ENCODE peak calls at places on chromosomes 4 and X, in five cellular contexts. D is sigmoid colon, J is suprapubic skin, O is GM12878, E is stomach. Y is an unnamed sample.

GRCh38 chrX:133749370-133749769 is 236.0 kb downstream of the GPC3 start:
- DNase-seq in J (no peak), D (no peak), O (no peak), E (no peak), Y (no peak)

GRCh38 chrX:133985164-133986007 is at the start of gene GPC3:
- DNase-seq in E (peak; percentile 39), J (peak; percentile 59), O (no peak), D (peak; percentile 72), Y (peak; percentile 87)

GRCh38 chr4:98222306-98222705 is 38.9 kb upstream of the RAP1GDS1 start:
- DNase-seq in O (no peak), J (no peak), D (no peak), E (no peak), Y (no peak)

GRCh38 chrX:48683411-48683982 is at the start of gene WAS:
- DNase-seq in J (no peak), D (no peak), O (peak; percentile 35), E (no peak), Y (no peak)

GRCh38 chr4:80171251-80171650 is 26.1 kb upstream of the PRDM8 start:
- DNase-seq in D (no peak), O (no peak), E (no peak), J (no peak), Y (no peak)

GRCh38 chrX:24759786-24760185 is 66.1 kb downstream of the POLA1 start:
- DNase-seq in J (no peak), O (no peak), E (no peak), D (no peak), Y (no peak)

GRCh38 chr4:79917246-79917645 is 155.8 kb downstream of the ANTXR2 start:
- DNase-seq in E (peak; percentile 31), J (no peak), D (no peak), O (peak; percentile 8), Y (peak; percentile 22)

GRCh38 chr4:73709461-73710033 is 30.8 kb upstream of the CXCL8 start:
- DNase-seq in D (no peak), J (no peak), O (no peak), E (no peak), Y (no peak)

GRCh38 chr4:68987007-68987406 is 35.4 kb upstream of the UGT2A3 start:
- DNase-seq in E (no peak), J (no peak), O (peak; percentile 12), D (no peak), Y (no peak)

GRCh38 chrX:26845051-26845450 is 618.1 kb downstream of the PPP4R3C start:
- DNase-seq in D (no peak), J (no peak), E (no peak), O (no peak), Y (no peak)

GRCh38 chrX:73963682-73964081 is 340.3 kb upstream of the ZCCHC13 start:
- DNase-seq in E (no peak), D (no peak), O (no peak), J (no peak), Y (no peak)

GRCh38 chr4:113674251-113674650 is 87.3 kb downstream of the CAMK2D start:
- DNase-seq in D (no peak), O (no peak), E (no peak), J (no peak), Y (no peak)

GRCh38 chr4:186266699-186267467 is 894 bp downstream of the F11 start:
- DNase-seq in O (no peak), J (no peak), E (no peak), D (no peak), Y (peak; percentile 76)

GRCh38 chr4:69836321-69836720 is 23.6 kb downstream of the SULT1E1 start:
- DNase-seq in D (no peak), E (no peak), J (no peak), O (no peak), Y (no peak)

GRCh38 chr4:153222162-153222789 is 18.0 kb downstream of the TRIM2 start:
- DNase-seq in J (peak; percentile 78), O (no peak), E (peak; percentile 64), D (peak; percentile 88), Y (no peak)

GRCh38 chrX:11724122-11725017 is 33.7 kb upstream of the MSL3 start:
- DNase-seq in J (no peak), D (no peak), E (no peak), O (no peak), Y (no peak)

GRCh38 chrX:136488706-136489105 is 959 bp downstream of the BRS3 start:
- DNase-seq in O (no peak), J (no peak), E (no peak), D (no peak), Y (no peak)

GRCh38 chr4:5635826-5636196 is 72.5 kb downstream of the EVC2 start:
- DNase-seq in O (no peak), E (no peak), D (no peak), J (no peak), Y (no peak)

GRCh38 chr4:184330008-184330400 is 112.3 kb upstream of the ENPP6 start:
- DNase-seq in E (no peak), O (peak; percentile 90), D (peak; percentile 81), J (no peak), Y (peak; percentile 90)

GRCh38 chrX:130606415-130606814 is 204.6 kb downstream of the RBMX2 start:
- DNase-seq in J (no peak), O (no peak), D (no peak), E (no peak), Y (no peak)

GRCh38 chr4:126564283-126564854 is 1068.4 kb upstream of the INTU start:
- DNase-seq in D (no peak), E (no peak), J (no peak), O (no peak), Y (no peak)

DNA sequence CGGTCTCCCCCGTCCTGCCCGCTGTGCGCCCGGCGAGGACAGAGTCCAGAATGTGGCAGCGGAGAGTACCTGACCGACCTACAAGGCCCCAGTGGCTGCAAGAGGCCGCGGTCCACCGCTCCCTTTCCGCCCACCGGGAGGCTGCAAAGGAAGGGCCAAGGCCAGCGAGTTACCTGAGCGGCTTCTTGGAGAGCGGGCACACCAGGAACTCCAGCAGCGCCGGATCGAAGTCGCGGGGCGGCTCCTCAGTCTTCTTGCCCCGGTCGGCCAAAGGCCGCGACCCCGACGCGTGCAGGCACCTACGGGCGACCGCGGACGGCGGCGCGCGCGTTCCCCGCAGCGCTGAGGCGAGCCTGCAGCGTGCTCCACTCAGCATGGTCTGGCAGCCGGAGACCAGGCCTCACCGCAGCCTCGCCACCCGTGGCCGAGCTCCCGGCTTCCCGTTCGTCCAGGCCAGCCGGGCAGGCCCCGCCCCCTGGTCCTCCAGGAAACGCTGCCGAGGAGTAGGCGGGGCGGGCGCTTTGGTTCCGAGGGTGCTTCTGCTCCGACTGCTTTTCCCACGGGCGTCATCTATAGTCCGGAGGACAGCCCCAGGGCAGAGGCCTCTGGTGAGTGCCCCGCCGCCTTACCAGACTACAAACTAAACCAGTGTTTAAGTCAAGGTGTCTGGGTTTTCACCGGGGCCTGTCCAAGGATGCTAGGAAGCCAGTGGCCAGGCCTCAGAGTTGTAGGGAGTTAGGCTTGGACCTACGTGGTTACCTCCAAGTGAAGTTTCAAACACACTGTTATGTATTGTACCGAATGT is at the start of gene PYURF:
- DNase-seq in O (peak; percentile 44), D (peak; percentile 98), E (peak; percentile 97), J (peak; percentile 97), Y (peak; percentile 99)
- H3K27ac ChIP-seq in O (peak within 1 kb of the TSS; percentile 67), D (peak within 1 kb of the TSS; percentile 97), E (peak within 1 kb of the TSS; percentile 89), J (peak within 1 kb of the TSS; percentile 79), Y (peak within 1 kb of the TSS; percentile 91)

DNA sequence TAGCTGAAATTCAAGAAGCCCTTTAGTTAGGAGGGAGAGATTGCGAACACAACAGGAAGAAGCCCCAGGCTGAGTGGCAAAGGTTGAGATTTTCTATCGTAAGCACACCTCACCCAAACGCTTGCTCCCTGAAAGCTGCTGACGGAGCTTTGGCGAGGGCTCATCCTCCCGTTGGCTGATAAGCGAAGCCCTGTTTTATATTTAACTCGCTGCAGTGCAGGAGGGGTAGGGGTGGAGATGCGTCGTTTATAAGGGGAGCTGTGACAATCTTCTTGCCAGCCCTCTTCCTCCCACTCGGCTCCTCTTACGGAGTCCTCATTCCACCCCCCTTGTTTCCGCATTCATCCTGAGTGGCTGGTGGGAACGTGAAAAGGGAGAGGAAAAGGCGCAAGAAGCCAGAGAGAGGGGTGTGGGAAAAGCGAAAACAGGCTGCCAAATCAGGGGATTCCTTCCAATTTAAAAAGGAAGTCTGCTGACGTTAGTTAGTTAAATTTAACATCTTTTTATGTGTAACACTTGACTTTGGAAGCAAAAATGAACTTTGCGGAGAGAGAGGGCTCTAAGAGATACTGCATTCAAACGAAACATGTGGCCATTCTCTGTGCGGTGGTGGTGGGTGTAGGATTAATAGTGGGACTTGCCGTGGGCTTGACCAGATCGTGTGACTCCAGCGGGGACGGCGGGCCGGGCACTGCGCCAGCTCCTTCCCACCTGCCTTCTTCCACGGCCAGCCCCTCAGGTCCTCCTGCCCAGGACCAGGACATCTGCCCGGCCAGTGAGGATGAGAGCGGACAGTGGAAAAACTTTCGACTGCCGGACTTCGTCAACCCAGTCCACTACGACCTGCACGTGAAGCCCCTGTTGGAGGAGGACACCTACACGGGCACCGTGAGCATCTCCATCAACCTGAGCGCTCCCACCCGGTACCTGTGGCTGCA is at the start of gene ENPEP:
- DNase-seq in J (peak; percentile 64), O (no peak), E (no peak), D (peak; percentile 65), Y (no peak)
- H3K4me3 ChIP-seq in J (peak within 1 kb of the TSS; percentile 43), O (no peak within 1 kb of the TSS), E (peak within 1 kb of the TSS; percentile 29), D (no peak within 1 kb of the TSS), Y (peak within 1 kb of the TSS; percentile 19)

GRCh38 chrX:68432648-68433047 is 647 bp downstream of the OPHN1 start:
- DNase-seq in O (no peak), D (no peak), E (no peak), J (no peak), Y (peak; percentile 23)

GRCh38 chrX:68433981-68434299 is 645 bp upstream of the OPHN1 start:
- DNase-seq in D (no peak), J (no peak), O (no peak), E (no peak), Y (no peak)

GRCh38 chrX:68431836-68432235 is 1.5 kb downstream of the OPHN1 start:
- DNase-seq in E (no peak), O (no peak), D (no peak), J (no peak), Y (no peak)

GRCh38 chrX:68429216-68429615 is 4.1 kb downstream of the OPHN1 start:
- DNase-seq in D (no peak), O (no peak), J (no peak), E (no peak), Y (no peak)

GRCh38 chrX:68433155-68433980 is at the start of gene OPHN1:
- DNase-seq in O (no peak), D (peak; percentile 90), J (peak; percentile 80), E (peak; percentile 82), Y (peak; percentile 83)
- TF ChIP-seq POLR2AphosphoS5 in O (no peak), D (no peak), J (no peak), E (peak; percentile 53), Y (peak; percentile 26)

DNA sequence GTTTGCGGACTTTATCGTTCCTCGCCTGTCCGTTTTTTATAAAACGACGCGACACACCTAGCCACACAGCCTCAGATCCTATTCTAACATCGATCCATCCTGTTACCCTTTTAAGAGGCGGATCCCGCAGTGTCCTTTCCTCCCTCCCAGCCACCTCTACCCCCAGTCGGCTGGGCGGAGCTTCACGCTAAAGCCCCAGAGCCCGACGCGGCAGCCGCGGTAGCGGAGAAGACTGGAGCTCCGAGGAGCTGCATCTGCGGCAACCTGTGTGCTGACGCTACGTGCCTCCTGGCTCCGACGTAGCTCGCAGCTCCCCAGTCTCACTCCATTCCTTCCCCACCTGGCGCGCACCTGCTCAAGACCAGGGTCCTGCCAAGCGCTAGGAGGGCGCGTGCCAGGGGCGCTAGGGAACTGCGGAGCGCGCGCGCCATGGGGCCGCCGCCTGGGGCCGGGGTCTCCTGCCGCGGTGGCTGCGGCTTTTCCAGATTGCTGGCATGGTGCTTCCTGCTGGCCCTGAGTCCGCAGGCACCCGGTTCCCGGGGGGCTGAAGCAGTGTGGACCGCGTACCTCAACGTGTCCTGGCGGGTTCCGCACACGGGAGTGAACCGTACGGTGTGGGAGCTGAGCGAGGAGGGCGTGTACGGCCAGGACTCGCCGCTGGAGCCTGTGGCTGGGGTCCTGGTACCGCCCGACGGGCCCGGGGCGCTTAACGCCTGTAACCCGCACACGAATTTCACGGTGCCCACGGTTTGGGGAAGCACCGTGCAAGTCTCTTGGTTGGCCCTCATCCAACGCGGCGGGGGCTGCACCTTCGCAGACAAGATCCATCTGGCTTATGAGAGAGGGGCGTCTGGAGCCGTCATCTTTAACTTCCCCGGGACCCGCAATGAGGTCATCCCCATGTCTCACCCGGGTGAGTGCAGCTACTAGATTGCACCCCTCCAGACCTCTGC is at the start of gene RNF128:
- DNase-seq in D (no peak), O (no peak), E (peak; percentile 72), J (peak; percentile 58), Y (peak; percentile 55)
- H3K27ac ChIP-seq in D (no peak within 1 kb of the TSS), O (no peak within 1 kb of the TSS), E (peak within 1 kb of the TSS; percentile 77), J (peak within 1 kb of the TSS; percentile 60), Y (peak within 1 kb of the TSS; percentile 78)

Y was measured in upper lobe of left lung.